ENCODE peak calls at places on chromosomes 11 and 22, in five cellular contexts. U is T follicular helper cell; Q is stimulated activated CD8-positive, alpha-beta memory T cell treated with anti-CD3 and anti-CD28 coated beads, Interleukin-12 subunit alpha, Interleukin-12 subunit beta, amount 100 ng/mL, for 1 hour; C is skeletal muscle cell; D is HFF-Myc. J is an unnamed sample.

GRCh38 chr11:19775622-19776021 is 63.0 kb downstream of the NAV2 start:
- DNase-seq in Q (no peak), D (no peak), U (no peak), C (no peak), J (no peak)

GRCh38 chr22:42742940-42743339 is 22.3 kb upstream of the A4GALT start:
- DNase-seq in C (no peak), U (no peak), D (no peak), Q (no peak), J (no peak)

GRCh38 chr11:2088284-2088683 is 50.9 kb downstream of the IGF2 start:
- DNase-seq in D (no peak), C (no peak), U (no peak), Q (no peak), J (no peak)

GRCh38 chr11:86360775-86361395 is 13.8 kb upstream of the CCDC81 start:
- DNase-seq in U (no peak), C (peak; percentile 24), D (peak; percentile 39), Q (no peak), J (no peak)

GRCh38 chr11:23540101-23540561 is 679.9 kb upstream of the CCDC179 start:
- DNase-seq in D (peak; percentile 29), U (no peak), C (peak; percentile 10), Q (no peak), J (no peak)

GRCh38 chr11:75261474-75261847 is 20.9 kb downstream of the TPBGL start:
- DNase-seq in U (no peak), D (no peak), Q (no peak), C (no peak), J (no peak)

GRCh38 chr22:46043816-46044717 is 67.1 kb upstream of the WNT7B start:
- DNase-seq in D (no peak), Q (no peak), C (no peak), U (no peak), J (no peak)

GRCh38 chr11:63945482-63946163 is 6.8 kb downstream of the NAA40 start:
- DNase-seq in D (peak; percentile 36), Q (no peak), U (peak; percentile 28), C (no peak), J (peak; percentile 51)

GRCh38 chr22:22692707-22693530 is 48.5 kb downstream of the GGTLC2 start:
- DNase-seq in U (peak; percentile 62), Q (peak; percentile 43), D (no peak), C (no peak), J (peak; percentile 21)

GRCh38 chr22:41382098-41382578 is 396 bp downstream of the TEF start:
- DNase-seq in C (no peak), D (no peak), U (peak; percentile 51), Q (peak; percentile 41), J (peak; percentile 34)

GRCh38 chr11:126720539-126721235 is 279.9 kb downstream of the KIRREL3 start:
- DNase-seq in C (no peak), U (no peak), D (no peak), Q (no peak), J (peak; percentile 40)

GRCh38 chr11:27095050-27095449 is 54.4 kb downstream of the BBOX1 start:
- DNase-seq in Q (no peak), C (no peak), U (no peak), D (no peak), J (no peak)

GRCh38 chr11:94786264-94787126 is 18.3 kb downstream of the AMOTL1 start:
- DNase-seq in U (no peak), D (no peak), Q (no peak), C (no peak), J (no peak)